ENCODE peak calls at places on chromosomes 1 and 21, in ten cellular contexts. X is gastrocnemius medialis; P is T-cell; Z is RWPE2; V is stimulated activated naive B cell treated with anti-CD40 and anti-IgM and Interleukin-4, amounts not matched to agents 10 μg/mL and 1 μg/mL and 100 μg/mL, for 72 hours; U is A549; C is HCT116; S is left cardiac atrium; N is GM23338; G is stimulated activated effector memory CD8-positive, alpha-beta T cell treated with anti-CD3 and anti-CD28 coated beads, Interleukin-12 subunit alpha, Interleukin-12 subunit beta, amount 100 ng/mL, for 72 hours. Y is an unnamed sample.

GRCh38 chr1:31036749-31037500 is 28.6 kb downstream of the PUM1 start:
- ATAC-seq in Z (peak), N (no peak), X (no peak), S (no peak), U (no peak), G (peak), V (peak), P (no peak), C (no peak), Y (peak)

GRCh38 chr1:67041836-67042503 is 12.0 kb downstream of the SLC35D1 start:
- ATAC-seq in S (peak), G (no peak), V (no peak), N (no peak), X (peak), P (no peak), U (no peak), C (no peak), Z (no peak), Y (no peak)

GRCh38 chr21:42062543-42063022 is 8.5 kb upstream of the UMODL1 start:
- ATAC-seq in N (peak), U (no peak), V (peak), G (peak), Z (no peak), X (no peak), S (peak), C (no peak), P (peak), Y (peak)

GRCh38 chr1:222897527-222898190 is 82.8 kb downstream of the DISP1 start:
- ATAC-seq in V (no peak), X (no peak), S (no peak), G (no peak), P (no peak), Z (no peak), N (no peak), U (no peak), C (no peak), Y (no peak)

GRCh38 chr1:211229365-211229759 is 29.8 kb upstream of the RCOR3 start:
- ATAC-seq in G (peak), U (no peak), C (no peak), S (no peak), P (peak), Z (no peak), V (no peak), N (no peak), X (no peak), Y (peak)

GRCh38 chr1:61149010-61149860 is 66.9 kb downstream of the NFIA start:
- ATAC-seq in U (no peak), P (no peak), N (no peak), V (no peak), Z (peak), S (no peak), G (no peak), C (no peak), X (no peak), Y (no peak)

GRCh38 chr1:230681599-230681998 is 32.3 kb downstream of the AGT start:
- ATAC-seq in N (no peak), V (no peak), X (peak), U (peak), G (peak), C (peak), S (peak), P (no peak), Z (peak), Y (peak)

GRCh38 chr1:55310517-55310927 is 95.4 kb upstream of the USP24 start:
- ATAC-seq in X (no peak), V (no peak), Z (peak), U (peak), S (no peak), C (peak), P (no peak), G (peak), N (no peak), Y (peak)

GRCh38 chr1:109306832-109307362 is at the start of gene MYBPHL:
- ATAC-seq in S (peak), X (no peak), Z (no peak), P (no peak), G (no peak), V (peak), C (no peak), U (no peak), N (peak), Y (no peak)

GRCh38 chr1:938088-938683 is 14.5 kb downstream of the SAMD11 start:
- ATAC-seq in Z (peak), S (no peak), G (peak), C (peak), U (peak), P (no peak), X (no peak), V (peak), N (no peak), Y (peak)

Y was measured in activated T-helper 17 cell treated with anti-CD3 and anti-CD28 coated beads, Interleukin-2, amount 50 U/mL, for 72 hours.